ENCODE peak calls at places on chromosomes 5 and 9, in six cellular contexts. C is brain microvascular endothelial cell; R is CD8-positive, alpha-beta T cell; M is WERI-Rb-1; B is endodermal cell; T is OCI-LY7. D is an unnamed sample.

GRCh38 chr5:85168474-85168873 is 783.8 kb upstream of the EDIL3 start:
- DNase-seq in C (no peak), T (no peak), M (no peak), B (no peak), R (no peak), D (no peak)

GRCh38 chr9:137757613-137758029 is 120.0 kb upstream of the CACNA1B start:
- DNase-seq in C (peak; percentile 56), M (no peak), R (no peak), T (no peak), B (no peak), D (no peak)

GRCh38 chr5:149162401-149163084 is 21.2 kb downstream of the ABLIM3 start:
- DNase-seq in M (no peak), R (no peak), T (no peak), C (peak; percentile 51), B (no peak), D (no peak)

GRCh38 chr9:88953401-88954029 is 37.8 kb upstream of the S1PR3 start:
- DNase-seq in C (peak; percentile 62), B (no peak), T (no peak), R (no peak), M (no peak), D (peak; percentile 21)

GRCh38 chr5:172943283-172943841 is 15.9 kb upstream of the RPL26L1 start:
- DNase-seq in T (no peak), M (no peak), C (peak; percentile 87), R (no peak), B (peak; percentile 90), D (no peak)

GRCh38 chr5:79612667-79613190 is 488 bp downstream of the TENT2 start:
- DNase-seq in C (no peak), T (peak; percentile 39), B (no peak), M (no peak), R (no peak), D (no peak)

GRCh38 chr9:87665516-87665915 is 60.4 kb upstream of the CTSL start:
- DNase-seq in B (no peak), T (no peak), C (no peak), M (no peak), R (no peak), D (no peak)

GRCh38 chr5:140055152-140055551 is 12.1 kb upstream of the NRG2 start:
- DNase-seq in B (peak; percentile 44), M (peak; percentile 19), R (no peak), T (no peak), C (no peak), D (no peak)

GRCh38 chr5:36875051-36875788 is 1.3 kb upstream of the NIPBL start:
- DNase-seq in M (peak; percentile 67), T (peak; percentile 63), B (peak; percentile 76), C (peak; percentile 28), R (peak; percentile 35), D (peak; percentile 10)

GRCh38 chr5:14250094-14250777 is 107.1 kb downstream of the TRIO start:
- DNase-seq in C (peak; percentile 62), M (peak; percentile 94), R (no peak), T (no peak), B (peak; percentile 74), D (peak; percentile 66)

GRCh38 chr9:92501671-92502393 is 19.5 kb upstream of the ASPN start:
- DNase-seq in M (peak; percentile 62), C (no peak), R (no peak), T (peak; percentile 30), B (peak; percentile 80), D (no peak)

GRCh38 chr9:82332018-82332773 is 343.6 kb downstream of the SPATA31D1 start:
- DNase-seq in T (no peak), B (no peak), M (no peak), C (peak; percentile 61), R (no peak), D (no peak)

GRCh38 chr5:154309361-154309725 is 118.8 kb downstream of the GALNT10 start:
- DNase-seq in M (no peak), B (no peak), C (peak; percentile 74), R (no peak), T (no peak), D (no peak)

GRCh38 chr9:96080364-96080763 is 204.9 kb downstream of the ERCC6L2 start:
- DNase-seq in B (no peak), C (no peak), R (no peak), M (no peak), T (no peak), D (no peak)

GRCh38 chr5:66066826-66067225 is 77.3 kb upstream of the SREK1 start:
- DNase-seq in C (no peak), B (no peak), R (no peak), M (no peak), T (no peak), D (no peak)

GRCh38 chr5:7251127-7251526 is 144.8 kb upstream of the ADCY2 start:
- DNase-seq in R (no peak), T (no peak), M (no peak), C (no peak), B (no peak), D (no peak)

GRCh38 chr5:1158647-1159340 is 42.6 kb upstream of the SLC6A19 start:
- DNase-seq in R (no peak), C (no peak), T (no peak), B (no peak), M (no peak), D (no peak)

GRCh38 chr9:134888603-134889195 is 8.1 kb downstream of the FCN2 start:
- DNase-seq in T (peak; percentile 64), M (no peak), B (no peak), R (no peak), C (no peak), D (no peak)

GRCh38 chr5:16922430-16922829 is 13.7 kb downstream of the MYO10 start:
- DNase-seq in M (peak; percentile 22), R (no peak), T (no peak), B (no peak), C (no peak), D (no peak)

GRCh38 chr5:122498163-122498562 is 186.1 kb downstream of the SNCAIP start:
- DNase-seq in M (peak; percentile 57), B (peak; percentile 86), C (peak; percentile 11), R (no peak), T (no peak), D (no peak)

GRCh38 chr5:137688248-137688840 is 47.5 kb downstream of the KLHL3 start:
- DNase-seq in C (no peak), B (no peak), T (no peak), R (no peak), M (no peak), D (no peak)

GRCh38 chr9:130830199-130830598 is 4.9 kb upstream of the ABL1 start:
- DNase-seq in C (no peak), B (no peak), R (no peak), T (no peak), M (peak; percentile 37), D (no peak)

GRCh38 chr5:92749943-92750342 is 831.1 kb downstream of the NR2F1-AS1 start:
- DNase-seq in C (peak; percentile 53), B (peak; percentile 69), T (no peak), R (no peak), M (no peak), D (no peak)

GRCh38 chr9:6598249-6598725 is 47.2 kb downstream of the GLDC start:
- DNase-seq in M (no peak), T (no peak), C (no peak), R (no peak), B (no peak), D (no peak)

GRCh38 chr5:1161832-1162229 is 39.6 kb upstream of the SLC6A19 start:
- DNase-seq in T (no peak), B (no peak), M (no peak), C (no peak), R (no peak), D (peak; percentile 75)

GRCh38 chr5:110899566-110900412 is 161.0 kb downstream of the SLC25A46 start:
- DNase-seq in R (no peak), B (no peak), M (no peak), T (no peak), C (peak; percentile 56), D (no peak)
- H3K27ac ChIP-seq in R (no peak overlapping the region), B (no peak overlapping the region), M (no peak overlapping the region), T (no peak overlapping the region), C (peak overlapping the region; percentile 96), D (no peak overlapping the region)

DNA sequence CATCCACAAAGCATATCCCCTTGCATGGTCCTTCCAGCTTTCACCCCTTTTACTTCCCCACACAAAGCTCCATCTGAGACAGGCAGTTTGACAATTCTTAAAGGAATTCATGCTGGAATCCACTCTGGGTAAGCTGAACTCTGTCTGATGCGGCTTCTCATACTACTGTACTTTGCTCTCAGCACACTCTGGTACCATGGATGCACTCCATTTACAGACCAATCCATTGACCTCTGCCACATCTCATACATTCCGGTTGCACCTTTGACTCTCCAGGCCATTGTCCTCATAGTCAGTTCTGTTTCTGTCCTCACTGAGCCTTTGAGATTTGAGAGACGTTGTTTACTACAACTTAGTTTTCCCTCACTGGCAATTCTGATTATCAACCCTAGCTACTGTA is 12.2 kb downstream of the SPATA9 start:
- DNase-seq in M (no peak), C (peak; percentile 18), B (no peak), R (no peak), T (no peak), D (no peak)
- H3K27ac ChIP-seq in M (no peak overlapping the region), C (no peak overlapping the region), B (no peak overlapping the region), R (no peak overlapping the region), T (no peak overlapping the region), D (no peak overlapping the region)

DNA sequence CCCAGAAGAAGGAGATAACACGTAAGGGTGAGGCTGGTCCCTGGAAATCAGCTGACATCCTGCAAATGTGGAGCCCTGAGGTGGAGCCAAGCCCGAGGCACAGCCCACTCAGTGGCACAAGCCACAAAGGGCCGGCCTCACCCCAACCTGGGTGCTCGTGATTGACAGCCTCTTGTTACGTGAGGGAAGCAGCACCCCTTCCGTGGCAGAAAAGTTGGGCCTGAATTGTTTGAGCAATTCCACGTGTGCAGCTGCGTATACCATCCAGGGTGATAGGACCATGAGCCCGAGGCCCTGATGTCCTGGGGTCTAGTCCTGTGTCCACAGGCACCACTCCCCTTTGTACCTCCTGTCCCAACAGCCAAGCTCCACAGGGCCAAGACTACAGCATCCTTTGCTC is 4.8 kb downstream of the ORM2 start:
- DNase-seq in M (no peak), R (no peak), T (no peak), B (no peak), C (no peak), D (no peak)
- H3K27ac ChIP-seq in M (no peak overlapping the region), R (no peak overlapping the region), T (no peak overlapping the region), B (no peak overlapping the region), C (no peak overlapping the region), D (no peak overlapping the region)

GRCh38 chr5:169886033-169886432 is 94.3 kb downstream of the INSYN2B start:
- DNase-seq in R (no peak), T (no peak), C (no peak), M (no peak), B (no peak), D (no peak)
- H3K27ac ChIP-seq in R (no peak overlapping the region), T (no peak overlapping the region), C (no peak overlapping the region), M (no peak overlapping the region), B (no peak overlapping the region), D (no peak overlapping the region)

GRCh38 chr5:75340714-75341478 is 3.9 kb downstream of the HMGCR start:
- DNase-seq in M (no peak), T (no peak), C (no peak), B (no peak), R (no peak), D (no peak)
- H3K27ac ChIP-seq in M (no peak overlapping the region), T (no peak overlapping the region), C (no peak overlapping the region), B (no peak overlapping the region), R (no peak overlapping the region), D (no peak overlapping the region)